ENCODE peak calls at places on chromosomes 1 and 21, in five cellular contexts. One of them, this sample, is unnamed.

GRCh38 chr21:31879251-31879650 is 6.4 kb downstream of the HUNK start:
- DNase-seq in heart left ventricle: no peak
- DNase-seq in ovary: no peak
- DNase-seq in GM23338: no peak
- DNase-seq in pancreas: no peak
- DNase-seq in this sample: no peak

GRCh38 chr1:182101415-182102041 is 40.0 kb upstream of the ZNF648 start:
- DNase-seq in heart left ventricle: no peak
- DNase-seq in ovary: no peak
- DNase-seq in GM23338: peak
- DNase-seq in pancreas: peak
- DNase-seq in this sample: peak

GRCh38 chr1:209662879-209663327 is 10.7 kb upstream of the LAMB3 start:
- DNase-seq in heart left ventricle: no peak
- DNase-seq in ovary: no peak
- DNase-seq in GM23338: no peak
- DNase-seq in pancreas: no peak
- DNase-seq in this sample: no peak

GRCh38 chr1:17192394-17193221 is 12.3 kb upstream of the PADI1 start:
- DNase-seq in heart left ventricle: no peak
- DNase-seq in ovary: no peak
- DNase-seq in GM23338: no peak
- DNase-seq in pancreas: no peak
- DNase-seq in this sample: peak

GRCh38 chr1:1270813-1271212 is 2.8 kb downstream of the UBE2J2 start:
- DNase-seq in heart left ventricle: peak
- DNase-seq in ovary: no peak
- DNase-seq in GM23338: no peak
- DNase-seq in pancreas: no peak
- DNase-seq in this sample: no peak

GRCh38 chr1:117820694-117821381 is 108.6 kb downstream of the GDAP2 start:
- DNase-seq in heart left ventricle: no peak
- DNase-seq in ovary: no peak
- DNase-seq in GM23338: no peak
- DNase-seq in pancreas: no peak
- DNase-seq in this sample: no peak

GRCh38 chr1:245465666-245466065 is 310.9 kb downstream of the KIF26B start:
- DNase-seq in heart left ventricle: no peak
- DNase-seq in ovary: no peak
- DNase-seq in GM23338: no peak
- DNase-seq in pancreas: no peak
- DNase-seq in this sample: no peak

GRCh38 chr1:14181191-14181793 is 417.2 kb upstream of the KAZN start:
- DNase-seq in heart left ventricle: no peak
- DNase-seq in ovary: no peak
- DNase-seq in GM23338: peak
- DNase-seq in pancreas: no peak
- DNase-seq in this sample: peak

GRCh38 chr1:222167111-222167510 is 380.8 kb downstream of the HHIPL2 start:
- DNase-seq in heart left ventricle: no peak
- DNase-seq in ovary: no peak
- DNase-seq in GM23338: peak
- DNase-seq in pancreas: peak
- DNase-seq in this sample: peak

GRCh38 chr1:67814121-67814772 is 19.0 kb downstream of the GNG12 start:
- DNase-seq in heart left ventricle: no peak
- DNase-seq in ovary: no peak
- DNase-seq in GM23338: no peak
- DNase-seq in pancreas: no peak
- DNase-seq in this sample: no peak

GRCh38 chr1:115648717-115649691 is 7.2 kb downstream of the VANGL1 start:
- DNase-seq in heart left ventricle: no peak
- DNase-seq in ovary: no peak
- DNase-seq in GM23338: peak
- DNase-seq in pancreas: no peak
- DNase-seq in this sample: no peak

GRCh38 chr1:44076093-44076492 is 42.5 kb upstream of the KLF17 start:
- DNase-seq in heart left ventricle: no peak
- DNase-seq in ovary: no peak
- DNase-seq in GM23338: no peak
- DNase-seq in pancreas: no peak
- DNase-seq in this sample: no peak

GRCh38 chr1:207362962-207363858 is 41.7 kb downstream of the CD55 start:
- DNase-seq in heart left ventricle: no peak
- DNase-seq in ovary: no peak
- DNase-seq in GM23338: no peak
- DNase-seq in pancreas: no peak
- DNase-seq in this sample: no peak

GRCh38 chr21:20108976-20109375 is 889.2 kb upstream of the NCAM2 start:
- DNase-seq in heart left ventricle: no peak
- DNase-seq in ovary: no peak
- DNase-seq in GM23338: no peak
- DNase-seq in pancreas: no peak
- DNase-seq in this sample: no peak

GRCh38 chr1:44511769-44512168 is 106.7 kb downstream of the RNF220 start:
- DNase-seq in heart left ventricle: no peak
- DNase-seq in ovary: no peak
- DNase-seq in GM23338: no peak
- DNase-seq in pancreas: no peak
- DNase-seq in this sample: peak

GRCh38 chr1:16677552-16678423 is 11.0 kb upstream of the RNU1-3 start:
- DNase-seq in heart left ventricle: no peak
- DNase-seq in ovary: no peak
- DNase-seq in GM23338: peak
- DNase-seq in pancreas: peak
- DNase-seq in this sample: peak

GRCh38 chr1:47192458-47193384 is 2.9 kb upstream of the PDZK1IP1 start:
- DNase-seq in heart left ventricle: peak
- DNase-seq in ovary: peak
- DNase-seq in GM23338: peak
- DNase-seq in pancreas: peak
- DNase-seq in this sample: peak

GRCh38 chr1:215566556-215567490 is at the start of gene KCTD3:
- DNase-seq in heart left ventricle: peak
- DNase-seq in ovary: peak
- DNase-seq in GM23338: peak
- DNase-seq in pancreas: peak
- DNase-seq in this sample: peak

GRCh38 chr1:111643696-111644095 is 24.1 kb downstream of the RAP1A start:
- DNase-seq in heart left ventricle: no peak
- DNase-seq in ovary: no peak
- DNase-seq in GM23338: no peak
- DNase-seq in pancreas: no peak
- DNase-seq in this sample: no peak

GRCh38 chr1:114997510-114997909 is 32.1 kb upstream of the TSHB start:
- DNase-seq in heart left ventricle: no peak
- DNase-seq in ovary: no peak
- DNase-seq in GM23338: no peak
- DNase-seq in pancreas: no peak
- DNase-seq in this sample: no peak

GRCh38 chr1:117189726-117190125 is 21.0 kb downstream of the VTCN1 start:
- DNase-seq in heart left ventricle: no peak
- DNase-seq in ovary: no peak
- DNase-seq in GM23338: no peak
- DNase-seq in pancreas: no peak
- DNase-seq in this sample: no peak

GRCh38 chr1:145963218-145964019 is 956 bp downstream of the ANKRD34A start:
- DNase-seq in heart left ventricle: no peak
- DNase-seq in ovary: no peak
- DNase-seq in GM23338: no peak
- DNase-seq in pancreas: no peak
- DNase-seq in this sample: peak

DNA sequence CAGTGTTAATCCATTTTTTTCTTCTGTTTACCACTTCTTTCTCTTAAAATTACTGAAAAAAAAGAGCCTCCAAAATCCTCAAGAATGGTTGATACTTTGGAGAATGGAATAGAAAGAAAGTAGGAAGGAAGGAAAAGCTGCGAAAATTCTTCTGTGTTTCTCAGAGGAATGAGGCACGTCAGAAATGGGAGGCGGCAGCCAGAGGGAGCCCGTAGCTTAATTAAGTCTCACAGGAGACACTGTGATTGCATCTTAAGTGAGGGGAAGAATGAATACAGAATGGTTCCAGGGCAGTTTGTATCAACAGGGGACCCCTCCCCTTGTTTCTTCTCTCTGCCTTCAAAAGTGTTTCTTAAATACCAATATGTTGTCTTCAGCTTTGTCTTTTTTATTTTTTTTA is 1099.5 kb downstream of the PLA2G4A start:
- DNase-seq in heart left ventricle: no peak
- DNase-seq in ovary: no peak
- DNase-seq in GM23338: peak
- DNase-seq in pancreas: no peak
- DNase-seq in this sample: peak
- TF ChIP-seq CTCF in heart left ventricle: no peak
- TF ChIP-seq CTCF in ovary: no peak
- TF ChIP-seq CTCF in GM23338: peak
- TF ChIP-seq CTCF in pancreas: no peak
- TF ChIP-seq CTCF in this sample: peak

GRCh38 chr1:77927414-77927813 is 39.0 kb downstream of the NEXN start:
- DNase-seq in heart left ventricle: no peak
- DNase-seq in ovary: no peak
- DNase-seq in GM23338: no peak
- DNase-seq in pancreas: no peak
- DNase-seq in this sample: no peak

GRCh38 chr1:77925966-77926365 is 37.5 kb downstream of the NEXN start:
- DNase-seq in heart left ventricle: no peak
- DNase-seq in ovary: no peak
- DNase-seq in GM23338: no peak
- DNase-seq in pancreas: no peak
- DNase-seq in this sample: no peak

GRCh38 chr1:77929806-77930205 is 41.4 kb downstream of the NEXN start:
- DNase-seq in heart left ventricle: no peak
- DNase-seq in ovary: no peak
- DNase-seq in GM23338: no peak
- DNase-seq in pancreas: no peak
- DNase-seq in this sample: no peak

GRCh38 chr1:77925536-77925935 is 37.1 kb downstream of the NEXN start:
- DNase-seq in heart left ventricle: no peak
- DNase-seq in ovary: no peak
- DNase-seq in GM23338: no peak
- DNase-seq in pancreas: no peak
- DNase-seq in this sample: no peak

GRCh38 chr1:77926561-77927357 is 38.3 kb downstream of the NEXN start:
- DNase-seq in heart left ventricle: no peak
- DNase-seq in ovary: no peak
- DNase-seq in GM23338: no peak
- DNase-seq in pancreas: no peak
- DNase-seq in this sample: no peak
- H3K27ac ChIP-seq in heart left ventricle: peak
- H3K27ac ChIP-seq in ovary: no peak
- H3K27ac ChIP-seq in GM23338: no peak
- H3K27ac ChIP-seq in pancreas: no peak
- H3K27ac ChIP-seq in this sample: no peak

GRCh38 chr21:42375141-42375905 is 9.0 kb upstream of the TFF1 start:
- DNase-seq in heart left ventricle: no peak
- DNase-seq in ovary: no peak
- DNase-seq in GM23338: peak
- DNase-seq in pancreas: no peak
- DNase-seq in this sample: no peak

GRCh38 chr21:42377951-42378340 is 11.6 kb upstream of the TFF1 start:
- DNase-seq in heart left ventricle: no peak
- DNase-seq in ovary: no peak
- DNase-seq in GM23338: no peak
- DNase-seq in pancreas: no peak
- DNase-seq in this sample: no peak

GRCh38 chr21:42375966-42376337 is 9.6 kb upstream of the TFF1 start:
- DNase-seq in heart left ventricle: no peak
- DNase-seq in ovary: no peak
- DNase-seq in GM23338: no peak
- DNase-seq in pancreas: no peak
- DNase-seq in this sample: no peak

GRCh38 chr21:42377211-42377950 is 11.0 kb upstream of the TFF1 start:
- DNase-seq in heart left ventricle: no peak
- DNase-seq in ovary: no peak
- DNase-seq in GM23338: no peak
- DNase-seq in pancreas: no peak
- DNase-seq in this sample: no peak

DNA sequence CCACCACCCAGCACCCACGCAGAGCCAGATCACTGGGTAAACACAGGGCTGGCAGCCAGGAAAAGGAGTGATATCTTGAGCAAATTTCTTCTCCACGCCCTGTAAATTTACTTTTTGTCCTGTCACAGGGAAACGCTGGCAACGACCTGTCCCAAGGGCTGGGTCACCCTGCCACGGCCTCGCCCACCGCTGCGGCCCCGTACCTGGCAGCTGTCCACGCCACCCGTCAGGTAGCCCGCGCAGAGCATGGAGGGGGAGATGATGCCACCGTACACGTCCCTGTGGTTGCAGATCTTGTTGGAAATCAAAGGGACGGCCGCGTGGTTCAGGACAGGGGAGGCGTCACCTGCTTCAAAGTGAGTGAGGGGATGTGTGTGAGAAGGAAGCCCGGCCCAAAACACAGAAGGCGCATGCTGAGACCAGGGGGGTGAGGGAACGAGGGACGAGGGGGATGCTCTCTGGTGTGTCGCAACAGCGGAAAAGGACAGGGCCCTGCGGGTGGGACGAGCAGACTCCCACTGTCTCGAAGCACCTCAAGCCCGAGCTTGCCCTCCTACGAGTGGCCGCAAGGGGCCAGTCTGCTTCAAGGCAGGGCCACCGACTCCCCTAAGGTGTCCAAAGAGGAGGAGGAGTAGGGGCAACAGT is 10.1 kb upstream of the TFF1 start:
- DNase-seq in heart left ventricle: no peak
- DNase-seq in ovary: no peak
- DNase-seq in GM23338: peak
- DNase-seq in pancreas: peak
- DNase-seq in this sample: no peak
- TF ChIP-seq CTCF in heart left ventricle: peak
- TF ChIP-seq CTCF in ovary: no peak
- TF ChIP-seq CTCF in GM23338: no peak
- TF ChIP-seq CTCF in pancreas: no peak
- TF ChIP-seq CTCF in this sample: peak

GRCh38 chr21:38170705-38171682 is 85.8 kb upstream of the KCNJ15 start:
- DNase-seq in heart left ventricle: no peak
- DNase-seq in ovary: no peak
- DNase-seq in GM23338: peak
- DNase-seq in pancreas: no peak
- DNase-seq in this sample: no peak
- H3K27ac ChIP-seq in heart left ventricle: no peak
- H3K27ac ChIP-seq in ovary: no peak
- H3K27ac ChIP-seq in GM23338: peak
- H3K27ac ChIP-seq in pancreas: peak
- H3K27ac ChIP-seq in this sample: no peak

GRCh38 chr1:167404161-167404888 is 114.0 kb downstream of the CD247 start:
- DNase-seq in heart left ventricle: no peak
- DNase-seq in ovary: no peak
- DNase-seq in GM23338: no peak
- DNase-seq in pancreas: no peak
- DNase-seq in this sample: no peak

GRCh38 chr1:167404908-167405307 is 113.4 kb downstream of the CD247 start:
- DNase-seq in heart left ventricle: no peak
- DNase-seq in ovary: no peak
- DNase-seq in GM23338: no peak
- DNase-seq in pancreas: no peak
- DNase-seq in this sample: no peak

GRCh38 chr1:167401260-167401873 is 117.0 kb downstream of the CD247 start:
- DNase-seq in heart left ventricle: no peak
- DNase-seq in ovary: no peak
- DNase-seq in GM23338: peak
- DNase-seq in pancreas: peak
- DNase-seq in this sample: peak

GRCh38 chr1:167400359-167400953 is 117.9 kb downstream of the CD247 start:
- DNase-seq in heart left ventricle: no peak
- DNase-seq in ovary: no peak
- DNase-seq in GM23338: no peak
- DNase-seq in pancreas: no peak
- DNase-seq in this sample: no peak
- TF ChIP-seq CTCF in heart left ventricle: no peak
- TF ChIP-seq CTCF in ovary: no peak
- TF ChIP-seq CTCF in GM23338: no peak
- TF ChIP-seq CTCF in pancreas: no peak
- TF ChIP-seq CTCF in this sample: no peak

This sample was measured in foreskin keratinocyte.